ENCODE peak calls at places on chromosomes 4 and X, in ten cellular contexts. One of them, this sample, is unnamed.

GRCh38 chrX:153779891-153780677 is 757 bp upstream of the SRPK3 start:
- DNase-seq in kidney: peak
- DNase-seq in tibial nerve: no peak
- DNase-seq in aorta: no peak
- DNase-seq in activated CD4-positive, alpha-beta T cell treated with anti-CD3 and anti-CD28 coated beads for 48 hours: no peak
- DNase-seq in KBM-7: peak
- DNase-seq in stromal cell of bone marrow: no peak
- DNase-seq in colonic mucosa: no peak
- DNase-seq in fibroblast of mammary gland: no peak
- DNase-seq in NCI-H1930: no peak
- DNase-seq in this sample: no peak

GRCh38 chrX:47217121-47217851 is 1.2 kb upstream of the CDK16 start:
- DNase-seq in colonic mucosa: peak
- DNase-seq in activated CD4-positive, alpha-beta T cell treated with anti-CD3 and anti-CD28 coated beads for 48 hours: peak
- DNase-seq in kidney: peak
- DNase-seq in NCI-H1930: no peak
- DNase-seq in stromal cell of bone marrow: no peak
- DNase-seq in aorta: no peak
- DNase-seq in tibial nerve: no peak
- DNase-seq in fibroblast of mammary gland: peak
- DNase-seq in KBM-7: no peak
- DNase-seq in this sample: peak

GRCh38 chrX:38474543-38474942 is 86.8 kb upstream of the TSPAN7 start:
- DNase-seq in stromal cell of bone marrow: no peak
- DNase-seq in tibial nerve: no peak
- DNase-seq in colonic mucosa: no peak
- DNase-seq in kidney: no peak
- DNase-seq in KBM-7: no peak
- DNase-seq in aorta: no peak
- DNase-seq in activated CD4-positive, alpha-beta T cell treated with anti-CD3 and anti-CD28 coated beads for 48 hours: no peak
- DNase-seq in fibroblast of mammary gland: no peak
- DNase-seq in NCI-H1930: no peak
- DNase-seq in this sample: no peak

GRCh38 chr4:37976991-37977470 is 16.8 kb downstream of the PTTG2 start:
- DNase-seq in tibial nerve: peak
- DNase-seq in NCI-H1930: peak
- DNase-seq in kidney: peak
- DNase-seq in aorta: peak
- DNase-seq in stromal cell of bone marrow: peak
- DNase-seq in colonic mucosa: peak
- DNase-seq in fibroblast of mammary gland: peak
- DNase-seq in KBM-7: peak
- DNase-seq in activated CD4-positive, alpha-beta T cell treated with anti-CD3 and anti-CD28 coated beads for 48 hours: peak
- DNase-seq in this sample: peak

GRCh38 chrX:856901-857300 is 226.3 kb downstream of the SHOX start:
- DNase-seq in colonic mucosa: no peak
- DNase-seq in tibial nerve: no peak
- DNase-seq in aorta: no peak
- DNase-seq in kidney: no peak
- DNase-seq in fibroblast of mammary gland: no peak
- DNase-seq in stromal cell of bone marrow: peak
- DNase-seq in KBM-7: no peak
- DNase-seq in NCI-H1930: no peak
- DNase-seq in activated CD4-positive, alpha-beta T cell treated with anti-CD3 and anti-CD28 coated beads for 48 hours: no peak
- DNase-seq in this sample: no peak

GRCh38 chr4:113899260-113900177 is 79.9 kb downstream of the ARSJ start:
- DNase-seq in aorta: no peak
- DNase-seq in stromal cell of bone marrow: no peak
- DNase-seq in tibial nerve: no peak
- DNase-seq in activated CD4-positive, alpha-beta T cell treated with anti-CD3 and anti-CD28 coated beads for 48 hours: no peak
- DNase-seq in fibroblast of mammary gland: no peak
- DNase-seq in KBM-7: no peak
- DNase-seq in colonic mucosa: no peak
- DNase-seq in NCI-H1930: no peak
- DNase-seq in kidney: no peak
- DNase-seq in this sample: no peak

GRCh38 chrX:55490121-55490520 is 473 bp upstream of the USP51 start:
- DNase-seq in stromal cell of bone marrow: no peak
- DNase-seq in activated CD4-positive, alpha-beta T cell treated with anti-CD3 and anti-CD28 coated beads for 48 hours: no peak
- DNase-seq in KBM-7: no peak
- DNase-seq in colonic mucosa: no peak
- DNase-seq in tibial nerve: no peak
- DNase-seq in kidney: no peak
- DNase-seq in NCI-H1930: no peak
- DNase-seq in fibroblast of mammary gland: no peak
- DNase-seq in aorta: no peak
- DNase-seq in this sample: peak

GRCh38 chr4:11470709-11471441 is 42.2 kb upstream of the HS3ST1 start:
- DNase-seq in activated CD4-positive, alpha-beta T cell treated with anti-CD3 and anti-CD28 coated beads for 48 hours: peak
- DNase-seq in colonic mucosa: no peak
- DNase-seq in KBM-7: no peak
- DNase-seq in fibroblast of mammary gland: no peak
- DNase-seq in tibial nerve: no peak
- DNase-seq in aorta: no peak
- DNase-seq in kidney: no peak
- DNase-seq in stromal cell of bone marrow: no peak
- DNase-seq in NCI-H1930: no peak
- DNase-seq in this sample: no peak

GRCh38 chrX:1385251-1385794 is 6.6 kb downstream of the SLC25A6 start:
- DNase-seq in NCI-H1930: no peak
- DNase-seq in colonic mucosa: no peak
- DNase-seq in stromal cell of bone marrow: no peak
- DNase-seq in aorta: peak
- DNase-seq in kidney: peak
- DNase-seq in tibial nerve: no peak
- DNase-seq in fibroblast of mammary gland: no peak
- DNase-seq in KBM-7: no peak
- DNase-seq in activated CD4-positive, alpha-beta T cell treated with anti-CD3 and anti-CD28 coated beads for 48 hours: no peak
- DNase-seq in this sample: no peak

GRCh38 chr4:139907001-139907809 is 241.6 kb downstream of the MGST2 start:
- DNase-seq in tibial nerve: no peak
- DNase-seq in KBM-7: no peak
- DNase-seq in aorta: no peak
- DNase-seq in stromal cell of bone marrow: no peak
- DNase-seq in fibroblast of mammary gland: no peak
- DNase-seq in NCI-H1930: no peak
- DNase-seq in kidney: no peak
- DNase-seq in activated CD4-positive, alpha-beta T cell treated with anti-CD3 and anti-CD28 coated beads for 48 hours: no peak
- DNase-seq in colonic mucosa: no peak
- DNase-seq in this sample: peak

GRCh38 chr4:177235026-177235425 is 74.6 kb upstream of the NEIL3 start:
- DNase-seq in colonic mucosa: no peak
- DNase-seq in activated CD4-positive, alpha-beta T cell treated with anti-CD3 and anti-CD28 coated beads for 48 hours: no peak
- DNase-seq in kidney: no peak
- DNase-seq in fibroblast of mammary gland: peak
- DNase-seq in tibial nerve: no peak
- DNase-seq in NCI-H1930: no peak
- DNase-seq in aorta: no peak
- DNase-seq in stromal cell of bone marrow: no peak
- DNase-seq in KBM-7: no peak
- DNase-seq in this sample: peak

GRCh38 chrX:10041383-10041782 is 74.2 kb downstream of the CLDN34 start:
- DNase-seq in NCI-H1930: no peak
- DNase-seq in stromal cell of bone marrow: no peak
- DNase-seq in kidney: no peak
- DNase-seq in colonic mucosa: no peak
- DNase-seq in fibroblast of mammary gland: no peak
- DNase-seq in aorta: no peak
- DNase-seq in tibial nerve: no peak
- DNase-seq in activated CD4-positive, alpha-beta T cell treated with anti-CD3 and anti-CD28 coated beads for 48 hours: no peak
- DNase-seq in KBM-7: no peak
- DNase-seq in this sample: no peak

GRCh38 chr4:121256346-121256745 is 92.2 kb upstream of the TNIP3 start:
- DNase-seq in aorta: no peak
- DNase-seq in colonic mucosa: no peak
- DNase-seq in activated CD4-positive, alpha-beta T cell treated with anti-CD3 and anti-CD28 coated beads for 48 hours: peak
- DNase-seq in NCI-H1930: no peak
- DNase-seq in kidney: no peak
- DNase-seq in tibial nerve: no peak
- DNase-seq in stromal cell of bone marrow: peak
- DNase-seq in fibroblast of mammary gland: peak
- DNase-seq in KBM-7: no peak
- DNase-seq in this sample: peak

GRCh38 chr4:147103403-147103946 is 157.8 kb upstream of the TTC29 start:
- DNase-seq in kidney: peak
- DNase-seq in KBM-7: no peak
- DNase-seq in stromal cell of bone marrow: peak
- DNase-seq in aorta: peak
- DNase-seq in tibial nerve: peak
- DNase-seq in fibroblast of mammary gland: peak
- DNase-seq in colonic mucosa: no peak
- DNase-seq in activated CD4-positive, alpha-beta T cell treated with anti-CD3 and anti-CD28 coated beads for 48 hours: no peak
- DNase-seq in NCI-H1930: no peak
- DNase-seq in this sample: peak

GRCh38 chr4:13657016-13657415 is 29.5 kb upstream of the BOD1L1 start:
- DNase-seq in KBM-7: no peak
- DNase-seq in stromal cell of bone marrow: no peak
- DNase-seq in colonic mucosa: no peak
- DNase-seq in fibroblast of mammary gland: no peak
- DNase-seq in activated CD4-positive, alpha-beta T cell treated with anti-CD3 and anti-CD28 coated beads for 48 hours: peak
- DNase-seq in aorta: no peak
- DNase-seq in NCI-H1930: no peak
- DNase-seq in kidney: no peak
- DNase-seq in tibial nerve: no peak
- DNase-seq in this sample: no peak

GRCh38 chr4:52925531-52925968 is 63.4 kb downstream of the RASL11B start:
- DNase-seq in kidney: no peak
- DNase-seq in stromal cell of bone marrow: no peak
- DNase-seq in colonic mucosa: no peak
- DNase-seq in activated CD4-positive, alpha-beta T cell treated with anti-CD3 and anti-CD28 coated beads for 48 hours: no peak
- DNase-seq in fibroblast of mammary gland: peak
- DNase-seq in NCI-H1930: no peak
- DNase-seq in tibial nerve: no peak
- DNase-seq in aorta: no peak
- DNase-seq in KBM-7: no peak
- DNase-seq in this sample: peak

GRCh38 chrX:83446355-83446754 is 61.7 kb upstream of the POU3F4 start:
- DNase-seq in tibial nerve: no peak
- DNase-seq in KBM-7: no peak
- DNase-seq in kidney: no peak
- DNase-seq in NCI-H1930: no peak
- DNase-seq in colonic mucosa: no peak
- DNase-seq in aorta: no peak
- DNase-seq in activated CD4-positive, alpha-beta T cell treated with anti-CD3 and anti-CD28 coated beads for 48 hours: no peak
- DNase-seq in fibroblast of mammary gland: no peak
- DNase-seq in stromal cell of bone marrow: no peak
- DNase-seq in this sample: no peak

GRCh38 chr4:111268769-111269414 is 646.0 kb upstream of the PITX2 start:
- DNase-seq in activated CD4-positive, alpha-beta T cell treated with anti-CD3 and anti-CD28 coated beads for 48 hours: no peak
- DNase-seq in NCI-H1930: no peak
- DNase-seq in fibroblast of mammary gland: peak
- DNase-seq in aorta: no peak
- DNase-seq in kidney: no peak
- DNase-seq in tibial nerve: no peak
- DNase-seq in stromal cell of bone marrow: peak
- DNase-seq in colonic mucosa: no peak
- DNase-seq in KBM-7: no peak
- DNase-seq in this sample: peak

GRCh38 chr4:151530230-151530629 is 121.3 kb downstream of the FHIP1A start:
- DNase-seq in NCI-H1930: no peak
- DNase-seq in stromal cell of bone marrow: no peak
- DNase-seq in colonic mucosa: no peak
- DNase-seq in aorta: no peak
- DNase-seq in KBM-7: no peak
- DNase-seq in tibial nerve: no peak
- DNase-seq in fibroblast of mammary gland: no peak
- DNase-seq in kidney: no peak
- DNase-seq in activated CD4-positive, alpha-beta T cell treated with anti-CD3 and anti-CD28 coated beads for 48 hours: no peak
- DNase-seq in this sample: no peak

GRCh38 chrX:23884427-23885024 is 23.2 kb downstream of the APOO start:
- DNase-seq in KBM-7: peak
- DNase-seq in fibroblast of mammary gland: peak
- DNase-seq in tibial nerve: no peak
- DNase-seq in NCI-H1930: no peak
- DNase-seq in colonic mucosa: no peak
- DNase-seq in stromal cell of bone marrow: no peak
- DNase-seq in activated CD4-positive, alpha-beta T cell treated with anti-CD3 and anti-CD28 coated beads for 48 hours: no peak
- DNase-seq in aorta: no peak
- DNase-seq in kidney: no peak
- DNase-seq in this sample: peak

GRCh38 chr4:5722328-5722727 is 11.3 kb downstream of the EVC start:
- DNase-seq in NCI-H1930: no peak
- DNase-seq in activated CD4-positive, alpha-beta T cell treated with anti-CD3 and anti-CD28 coated beads for 48 hours: no peak
- DNase-seq in aorta: no peak
- DNase-seq in fibroblast of mammary gland: peak
- DNase-seq in colonic mucosa: no peak
- DNase-seq in stromal cell of bone marrow: peak
- DNase-seq in kidney: no peak
- DNase-seq in tibial nerve: no peak
- DNase-seq in KBM-7: no peak
- DNase-seq in this sample: peak

GRCh38 chr4:157128395-157128794 is 52.4 kb downstream of the GLRB start:
- DNase-seq in aorta: no peak
- DNase-seq in fibroblast of mammary gland: peak
- DNase-seq in NCI-H1930: no peak
- DNase-seq in colonic mucosa: no peak
- DNase-seq in kidney: no peak
- DNase-seq in KBM-7: peak
- DNase-seq in stromal cell of bone marrow: peak
- DNase-seq in tibial nerve: no peak
- DNase-seq in activated CD4-positive, alpha-beta T cell treated with anti-CD3 and anti-CD28 coated beads for 48 hours: no peak
- DNase-seq in this sample: peak

GRCh38 chr4:176054942-176055341 is 10.7 kb upstream of the WDR17 start:
- DNase-seq in tibial nerve: no peak
- DNase-seq in aorta: no peak
- DNase-seq in stromal cell of bone marrow: no peak
- DNase-seq in colonic mucosa: no peak
- DNase-seq in fibroblast of mammary gland: peak
- DNase-seq in KBM-7: peak
- DNase-seq in kidney: no peak
- DNase-seq in activated CD4-positive, alpha-beta T cell treated with anti-CD3 and anti-CD28 coated beads for 48 hours: no peak
- DNase-seq in NCI-H1930: no peak
- DNase-seq in this sample: no peak

GRCh38 chr4:6024450-6024960 is 6.3 kb upstream of the C4orf50 start:
- DNase-seq in NCI-H1930: no peak
- DNase-seq in kidney: peak
- DNase-seq in stromal cell of bone marrow: no peak
- DNase-seq in fibroblast of mammary gland: no peak
- DNase-seq in tibial nerve: no peak
- DNase-seq in activated CD4-positive, alpha-beta T cell treated with anti-CD3 and anti-CD28 coated beads for 48 hours: no peak
- DNase-seq in KBM-7: no peak
- DNase-seq in aorta: peak
- DNase-seq in colonic mucosa: no peak
- DNase-seq in this sample: no peak

GRCh38 chrX:56728321-56728720 is 722 bp upstream of the NBDY start:
- DNase-seq in aorta: no peak
- DNase-seq in activated CD4-positive, alpha-beta T cell treated with anti-CD3 and anti-CD28 coated beads for 48 hours: no peak
- DNase-seq in fibroblast of mammary gland: peak
- DNase-seq in colonic mucosa: no peak
- DNase-seq in NCI-H1930: no peak
- DNase-seq in tibial nerve: no peak
- DNase-seq in stromal cell of bone marrow: peak
- DNase-seq in kidney: no peak
- DNase-seq in KBM-7: peak
- DNase-seq in this sample: peak